ENCODE peak calls at places on chromosomes 4 and X, in seven cellular contexts. T is astrocyte of the spinal cord, S is fibroblast of pulmonary artery, N is bronchial epithelial cell, V is fibroblast of lung, X is GM12864, K is lower leg skin. J is an unnamed sample.

GRCh38 chr4:2762048-2762447 is 5.9 kb upstream of the TNIP2 start:
- DNase-seq in T (no peak), S (no peak), N (no peak), V (no peak), X (no peak), K (no peak), J (no peak)

GRCh38 chr4:82721819-82722423 is 76.7 kb downstream of the SCD5 start:
- DNase-seq in T (no peak), S (no peak), N (peak), V (peak), X (no peak), K (no peak), J (no peak)

GRCh38 chr4:3245676-3246075 is 3.3 kb upstream of the MSANTD1 start:
- DNase-seq in T (no peak), S (no peak), N (no peak), V (no peak), X (no peak), K (no peak), J (no peak)

GRCh38 chrX:150203249-150203647 is 159.9 kb upstream of the MAMLD1 start:
- DNase-seq in T (no peak), S (no peak), N (no peak), V (no peak), X (no peak), K (no peak), J (no peak)

GRCh38 chr4:123546661-123547060 is 150.1 kb downstream of the SPRY1 start:
- DNase-seq in T (no peak), S (no peak), N (no peak), V (no peak), X (no peak), K (no peak), J (no peak)

GRCh38 chrX:143757375-143757774 is 36.8 kb upstream of the SPANXN2 start:
- DNase-seq in T (no peak), S (no peak), N (no peak), V (no peak), X (no peak), K (no peak), J (no peak)

GRCh38 chrX:145881175-145881867 is 63.7 kb downstream of the SLITRK2 start:
- DNase-seq in T (no peak), S (no peak), N (no peak), V (no peak), X (no peak), K (no peak), J (no peak)

GRCh38 chr4:74217365-74217764 is 59.4 kb downstream of the MTHFD2L start:
- DNase-seq in T (peak), S (peak), N (no peak), V (peak), X (no peak), K (no peak), J (peak)

GRCh38 chr4:110475881-110476818 is at the start of gene ENPEP:
- DNase-seq in T (peak), S (peak), N (no peak), V (peak), X (no peak), K (no peak), J (peak)

GRCh38 chr4:182758288-182758687 is 158.9 kb downstream of the DCTD start:
- DNase-seq in T (no peak), S (no peak), N (no peak), V (no peak), X (no peak), K (no peak), J (no peak)

GRCh38 chr4:23320881-23321612 is 568.8 kb downstream of the PPARGC1A start:
- DNase-seq in T (no peak), S (no peak), N (no peak), V (peak), X (no peak), K (no peak), J (no peak)

GRCh38 chr4:122700178-122700725 is 32.3 kb upstream of the BBS12 start:
- DNase-seq in T (peak), S (peak), N (peak), V (peak), X (no peak), K (no peak), J (peak)

GRCh38 chr4:135492439-135492838 is 1290.8 kb upstream of the PABPC4L start:
- DNase-seq in T (no peak), S (no peak), N (no peak), V (no peak), X (no peak), K (no peak), J (no peak)

GRCh38 chr4:137370206-137370633 is 162.1 kb downstream of the PCDH18 start:
- DNase-seq in T (peak), S (peak), N (peak), V (peak), X (no peak), K (no peak), J (peak)

GRCh38 chr4:79650217-79650616 is 242.2 kb upstream of the GK2 start:
- DNase-seq in T (no peak), S (no peak), N (peak), V (no peak), X (no peak), K (no peak), J (no peak)

GRCh38 chr4:182903013-182903412 is 14.2 kb downstream of the DCTD start:
- DNase-seq in T (no peak), S (no peak), N (no peak), V (no peak), X (no peak), K (no peak), J (no peak)

GRCh38 chr4:165326831-165327210 is 648 bp upstream of the MSMO1 start:
- DNase-seq in T (no peak), S (peak), N (peak), V (peak), X (no peak), K (no peak), J (peak)

GRCh38 chrX:46180258-46180687 is 364.9 kb downstream of the ZNF674 start:
- DNase-seq in T (peak), S (peak), N (peak), V (peak), X (peak), K (no peak), J (peak)

GRCh38 chrX:153593811-153594500 is 5.0 kb downstream of the CCNQ start:
- DNase-seq in T (no peak), S (no peak), N (no peak), V (no peak), X (no peak), K (no peak), J (no peak)

GRCh38 chrX:24298191-24298590 is 15.7 kb downstream of the SUPT20HL2 start:
- DNase-seq in T (no peak), S (peak), N (no peak), V (no peak), X (no peak), K (no peak), J (peak)

GRCh38 chr4:8067274-8067936 is 91.2 kb downstream of the ABLIM2 start:
- DNase-seq in T (no peak), S (no peak), N (no peak), V (no peak), X (no peak), K (no peak), J (no peak)

GRCh38 chr4:78764498-78764961 is 11.6 kb upstream of the BMP2K start:
- DNase-seq in T (no peak), S (peak), N (peak), V (peak), X (no peak), K (no peak), J (peak)

GRCh38 chr4:99024481-99025275 is 29.2 kb downstream of the METAP1 start:
- DNase-seq in T (no peak), S (no peak), N (peak), V (no peak), X (no peak), K (no peak), J (no peak)

GRCh38 chr4:32460972-32461371 is 1740.8 kb downstream of the PCDH7 start:
- DNase-seq in T (no peak), S (no peak), N (no peak), V (no peak), X (no peak), K (no peak), J (no peak)

GRCh38 chrX:68929332-68930150 is 100.7 kb downstream of the EFNB1 start:
- DNase-seq in T (peak), S (peak), N (peak), V (peak), X (no peak), K (no peak), J (peak)

GRCh38 chrX:54754854-54755253 is 43.2 kb downstream of the ITIH6 start:
- DNase-seq in T (no peak), S (no peak), N (no peak), V (no peak), X (no peak), K (no peak), J (no peak)

GRCh38 chr4:150251752-150252190 is 173.5 kb downstream of the DCLK2 start:
- DNase-seq in T (no peak), S (no peak), N (no peak), V (peak), X (no peak), K (no peak), J (no peak)

GRCh38 chrX:23103546-23103945 is 103.8 kb downstream of the DDX53 start:
- DNase-seq in T (no peak), S (no peak), N (no peak), V (no peak), X (no peak), K (no peak), J (no peak)

GRCh38 chrX:11064851-11065600 is 46.1 kb upstream of the HCCS start:
- DNase-seq in T (peak), S (peak), N (peak), V (peak), X (no peak), K (no peak), J (peak)
- H3K4me3 ChIP-seq in T (no peak), S (peak), N (no peak), V (no peak), X (no peak), K (no peak), J (no peak)

DNA sequence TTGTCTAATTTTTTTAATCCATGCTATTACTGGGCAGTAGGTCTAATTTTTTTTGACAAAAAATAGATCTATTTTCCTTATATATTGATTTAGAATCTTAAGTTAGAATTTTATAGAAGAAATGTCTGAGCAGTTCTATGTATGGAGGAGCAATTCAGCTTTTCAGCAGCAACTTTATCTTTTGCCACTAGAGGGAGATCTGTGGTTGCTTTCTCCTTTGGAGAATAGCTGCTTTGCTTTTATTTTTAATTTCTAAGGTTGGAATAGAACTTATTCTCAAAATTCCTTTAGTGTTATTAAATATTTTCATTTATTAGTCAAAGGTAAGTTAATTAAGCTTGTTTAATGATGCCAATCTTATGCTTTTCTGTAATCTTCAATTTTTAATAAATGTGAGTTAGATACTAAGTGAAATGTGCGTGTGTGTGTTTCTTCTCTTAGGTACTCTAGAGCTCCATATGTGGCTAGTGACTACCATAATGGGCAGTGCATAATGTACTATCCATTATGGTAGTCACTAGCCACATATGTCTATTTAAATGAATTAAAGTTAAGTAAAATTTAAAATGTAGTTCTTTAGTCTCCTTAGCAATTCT is 29.3 kb downstream of the FAM199X start:
- DNase-seq in T (peak), S (peak), N (peak), V (peak), X (no peak), K (no peak), J (peak)
- TF ChIP-seq CTCF in T (peak), S (peak), N (peak), V (peak), X (peak), K (no peak), J (peak)

GRCh38 chr4:41169256-41169655 is 45.1 kb downstream of the APBB2 start:
- DNase-seq in T (no peak), S (no peak), N (no peak), V (no peak), X (no peak), K (no peak), J (no peak)
- H3K4me3 ChIP-seq in T (no peak), S (no peak), N (no peak), V (no peak), X (no peak), K (no peak), J (no peak)

GRCh38 chrX:42546800-42547199 is 231.2 kb downstream of the PPP1R2C start:
- DNase-seq in T (no peak), S (no peak), N (no peak), V (no peak), X (no peak), K (no peak), J (no peak)
- TF ChIP-seq CTCF in T (no peak), S (no peak), N (no peak), V (no peak), X (no peak), K (no peak), J (no peak)

GRCh38 chrX:622104-622503 is 8.5 kb upstream of the SHOX start:
- DNase-seq in T (no peak), S (no peak), N (no peak), V (no peak), X (no peak), K (no peak), J (no peak)

GRCh38 chrX:623599-624323 is 6.8 kb upstream of the SHOX start:
- DNase-seq in T (no peak), S (peak), N (no peak), V (peak), X (no peak), K (peak), J (no peak)

GRCh38 chrX:619812-620493 is 10.6 kb upstream of the SHOX start:
- DNase-seq in T (no peak), S (no peak), N (no peak), V (no peak), X (no peak), K (peak), J (no peak)

GRCh38 chrX:625137-625691 is 5.4 kb upstream of the SHOX start:
- DNase-seq in T (no peak), S (no peak), N (no peak), V (no peak), X (no peak), K (peak), J (no peak)

GRCh38 chrX:623268-623598 is 7.4 kb upstream of the SHOX start:
- DNase-seq in T (no peak), S (no peak), N (no peak), V (no peak), X (no peak), K (no peak), J (no peak)
- H3K4me3 ChIP-seq in T (no peak), S (no peak), N (no peak), V (no peak), X (no peak), K (no peak), J (no peak)

DNA sequence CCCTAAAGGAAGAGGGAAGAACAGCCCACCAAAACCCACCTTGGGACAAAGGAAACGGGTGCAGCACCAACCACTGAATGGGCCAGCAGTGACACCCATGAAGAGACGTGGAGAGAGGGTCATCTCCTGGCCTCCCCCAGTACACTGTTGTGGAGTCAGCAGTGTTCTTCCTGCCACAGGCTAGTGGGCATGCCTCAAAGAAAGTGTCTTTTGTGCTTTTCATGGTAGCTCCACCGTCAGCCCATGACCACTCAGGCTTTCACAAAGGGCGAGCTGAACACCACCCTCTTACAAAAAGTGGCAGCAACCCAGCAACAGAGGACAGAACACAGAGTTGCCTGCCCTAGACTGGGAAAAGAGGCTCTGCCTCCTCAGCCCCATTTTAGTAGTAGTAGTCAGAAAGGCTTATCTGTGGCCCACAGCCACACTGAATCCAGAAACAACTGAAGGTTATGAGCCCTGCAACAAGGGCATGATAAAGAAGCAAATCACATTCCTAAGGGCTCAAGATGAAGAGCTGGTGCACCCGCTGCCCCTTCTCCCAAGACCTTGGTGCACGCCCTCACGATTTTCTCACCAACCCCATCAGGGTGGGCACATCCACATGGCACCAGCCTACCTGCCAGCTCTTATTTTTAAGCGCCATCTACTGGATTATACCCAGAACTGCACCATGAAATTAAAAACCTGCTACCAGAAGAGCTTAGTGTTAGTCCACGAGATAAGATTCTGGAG is 53.1 kb downstream of the RAB28 start:
- DNase-seq in T (no peak), S (no peak), N (peak), V (no peak), X (no peak), K (no peak), J (no peak)
- TF ChIP-seq CTCF in T (peak), S (peak), N (peak), V (no peak), X (peak), K (no peak), J (peak)

GRCh38 chr4:40301592-40301991 is 33.5 kb upstream of the CHRNA9 start:
- DNase-seq in T (no peak), S (no peak), N (no peak), V (no peak), X (peak), K (no peak), J (no peak)
- H3K4me3 ChIP-seq in T (no peak), S (no peak), N (no peak), V (no peak), X (peak), K (no peak), J (no peak)

DNA sequence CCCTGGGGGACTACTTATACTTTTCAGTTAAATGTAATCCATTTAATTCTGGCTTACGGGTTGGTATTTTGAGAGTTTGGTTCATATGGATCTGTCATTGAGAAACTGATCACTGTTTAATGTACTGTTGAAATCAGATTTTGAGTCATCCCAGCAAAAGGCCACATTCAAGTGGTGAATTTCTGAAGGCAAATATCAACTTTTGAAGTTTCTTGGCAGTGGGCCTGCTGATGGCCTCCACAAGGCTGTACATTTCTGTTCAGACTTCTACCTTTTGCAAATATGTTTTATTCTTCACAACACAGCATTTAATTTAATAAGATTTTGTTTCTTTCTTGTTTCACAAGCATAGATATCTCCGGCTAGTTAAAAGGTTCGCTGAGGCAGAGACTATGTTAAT is 138.7 kb downstream of the PDGFC start:
- DNase-seq in T (peak), S (no peak), N (no peak), V (peak), X (no peak), K (no peak), J (peak)
- TF ChIP-seq CTCF in T (no peak), S (no peak), N (no peak), V (no peak), X (no peak), K (no peak), J (no peak)

GRCh38 chr4:189232274-189232673 is 708.4 kb upstream of the FRG1 start:
- DNase-seq in T (no peak), S (no peak), N (peak), V (no peak), X (no peak), K (no peak), J (peak)
- H3K4me3 ChIP-seq in T (no peak), S (no peak), N (no peak), V (no peak), X (no peak), K (no peak), J (no peak)